ENCODE peak calls at places on chromosomes 6 and 20, in ten cellular contexts. M is lung; T is endodermal cell; K is iPS-NIHi11; I is AG10803; C is CD8-positive, alpha-beta T cell; U is stimulated activated CD4-positive, alpha-beta T cell treated with anti-CD3 and anti-CD28 coated beads, Interleukin-2, amount 100 ng/mL, for 24 hours; X is ACHN; L is activated naive CD4-positive, alpha-beta T cell; W is fibroblast of the aortic adventitia. V is an unnamed sample.

GRCh38 chr6:26087284-26088115 is at the start of gene HFE:
- DNase-seq in M (peak; percentile 52), T (peak; percentile 78), K (peak; percentile 61), I (peak; percentile 60), C (peak; percentile 23), U (peak; percentile 38), X (peak; percentile 66), L (peak; percentile 31), W (peak; percentile 70), V (peak; percentile 44)

GRCh38 chr6:82364087-82365010 is 732 bp downstream of the TPBG start:
- DNase-seq in M (peak; percentile 58), T (peak; percentile 89), K (peak; percentile 74), I (peak; percentile 69), C (no peak), U (peak; percentile 27), X (peak; percentile 58), L (no peak), W (peak; percentile 72), V (peak; percentile 74)

GRCh38 chr6:56058636-56059035 is 183.2 kb upstream of the BMP5 start:
- DNase-seq in M (no peak), T (no peak), K (no peak), I (no peak), C (no peak), U (no peak), X (no peak), L (no peak), W (peak; percentile 32), V (no peak)

GRCh38 chr6:135600086-135600702 is 102.7 kb upstream of the AHI1 start:
- DNase-seq in M (no peak), T (no peak), K (no peak), I (no peak), C (no peak), U (no peak), X (no peak), L (no peak), W (no peak), V (no peak)

GRCh38 chr6:32196682-32197616 is 4.5 kb upstream of the GPSM3 start:
- DNase-seq in M (no peak), T (no peak), K (no peak), I (no peak), C (no peak), U (no peak), X (no peak), L (no peak), W (peak; percentile 12), V (no peak)

GRCh38 chr6:42281570-42281969 is 63.9 kb upstream of the MRPS10 start:
- DNase-seq in M (no peak), T (no peak), K (no peak), I (no peak), C (peak; percentile 85), U (peak; percentile 27), X (no peak), L (peak; percentile 43), W (no peak), V (no peak)

GRCh38 chr6:5851261-5851757 is 155.4 kb downstream of the NRN1 start:
- DNase-seq in M (peak; percentile 70), T (peak; percentile 93), K (peak; percentile 87), I (peak; percentile 27), C (peak; percentile 70), U (peak; percentile 75), X (peak; percentile 55), L (peak; percentile 63), W (no peak), V (peak; percentile 71)

GRCh38 chr6:131831392-131831791 is 23.6 kb downstream of the ENPP1 start:
- DNase-seq in M (no peak), T (no peak), K (no peak), I (peak; percentile 64), C (no peak), U (no peak), X (no peak), L (no peak), W (no peak), V (no peak)

GRCh38 chr20:33516882-33517281 is 27.0 kb downstream of the CBFA2T2 start:
- DNase-seq in M (no peak), T (no peak), K (no peak), I (peak; percentile 33), C (no peak), U (no peak), X (peak; percentile 7), L (no peak), W (peak; percentile 32), V (no peak)

GRCh38 chr20:17960927-17961599 is 7.5 kb downstream of the SNX5 start:
- DNase-seq in M (no peak), T (no peak), K (no peak), I (peak; percentile 78), C (no peak), U (no peak), X (no peak), L (no peak), W (peak; percentile 77), V (no peak)

GRCh38 chr6:38262609-38263008 is 377.1 kb downstream of the BTBD9 start:
- DNase-seq in M (no peak), T (no peak), K (no peak), I (peak; percentile 74), C (no peak), U (no peak), X (no peak), L (no peak), W (peak; percentile 52), V (no peak)

GRCh38 chr6:29861521-29862255 is 34.1 kb downstream of the HLA-G start:
- DNase-seq in M (no peak), T (no peak), K (no peak), I (no peak), C (no peak), U (no peak), X (no peak), L (no peak), W (peak; percentile 10), V (no peak)

GRCh38 chr6:123276439-123277045 is 280.5 kb downstream of the CLVS2 start:
- DNase-seq in M (no peak), T (peak; percentile 77), K (peak; percentile 12), I (no peak), C (no peak), U (no peak), X (no peak), L (no peak), W (no peak), V (peak; percentile 3)

GRCh38 chr6:47033029-47033796 is 8.9 kb downstream of the ADGRF1 start:
- DNase-seq in M (no peak), T (no peak), K (no peak), I (no peak), C (no peak), U (no peak), X (no peak), L (no peak), W (no peak), V (no peak)

V was measured in nephron progenitor cell.